ENCODE peak calls at places on chromosomes 16 and 17, in seven cellular contexts. C, M, I, V, D, U and K are unnamed samples.

GRCh38 chr17:44203731-44204452 is 4.2 kb upstream of the ATXN7L3 start:
- DNase-seq in C (peak), M (no peak), I (peak), V (peak), D (peak), U (peak), K (peak)

GRCh38 chr16:12573730-12574383 is 229.8 kb downstream of the CPPED1 start:
- DNase-seq in C (peak), M (no peak), I (peak), V (no peak), D (peak), U (peak), K (peak)

GRCh38 chr17:37824534-37825485 is 80.0 kb upstream of the HNF1B start:
- DNase-seq in C (peak), M (no peak), I (peak), V (peak), D (no peak), U (no peak), K (no peak)

GRCh38 chr17:83201206-83202001 is 122.0 kb downstream of the METRNL start:
- DNase-seq in C (no peak), M (no peak), I (no peak), V (no peak), D (no peak), U (no peak), K (no peak)

GRCh38 chr17:33056392-33057146 is 64.9 kb downstream of the SPACA3 start:
- DNase-seq in C (no peak), M (no peak), I (peak), V (no peak), D (no peak), U (no peak), K (no peak)

GRCh38 chr16:71443714-71444113 is 1.9 kb upstream of the TLE7 start:
- DNase-seq in C (no peak), M (no peak), I (no peak), V (no peak), D (no peak), U (no peak), K (no peak)

GRCh38 chr17:38577244-38577643 is 28.5 kb downstream of the SRCIN1 start:
- DNase-seq in C (no peak), M (no peak), I (no peak), V (no peak), D (no peak), U (no peak), K (no peak)

GRCh38 chr16:35631261-35631945 is 2172.0 kb downstream of the TP53TG3F start:
- DNase-seq in C (no peak), M (no peak), I (no peak), V (no peak), D (no peak), U (no peak), K (no peak)

GRCh38 chr17:13925579-13925978 is 143.7 kb upstream of the COX10 start:
- DNase-seq in C (no peak), M (no peak), I (no peak), V (no peak), D (no peak), U (no peak), K (no peak)

GRCh38 chr17:1039511-1040215 is 42.7 kb downstream of the TIMM22 start:
- DNase-seq in C (no peak), M (no peak), I (no peak), V (peak), D (peak), U (peak), K (no peak)

GRCh38 chr16:48206594-48207242 is 37.4 kb upstream of the LONP2 start:
- DNase-seq in C (no peak), M (no peak), I (no peak), V (peak), D (no peak), U (no peak), K (peak)

GRCh38 chr17:41689497-41690299 is 1.0 kb downstream of the EIF1 start:
- DNase-seq in C (peak), M (no peak), I (peak), V (peak), D (peak), U (no peak), K (peak)

GRCh38 chr16:51553910-51554309 is 402.8 kb upstream of the SALL1 start:
- DNase-seq in C (no peak), M (no peak), I (no peak), V (peak), D (no peak), U (no peak), K (no peak)

GRCh38 chr17:58326609-58327341 is 1.8 kb downstream of the TSPOAP1 start:
- DNase-seq in C (no peak), M (peak), I (no peak), V (no peak), D (no peak), U (no peak), K (no peak)

GRCh38 chr17:63395075-63395815 is 50.9 kb downstream of the CYB561 start:
- DNase-seq in C (no peak), M (no peak), I (no peak), V (no peak), D (no peak), U (no peak), K (no peak)

GRCh38 chr16:15493416-15494181 is 59.2 kb downstream of the BMERB1 start:
- DNase-seq in C (no peak), M (no peak), I (no peak), V (no peak), D (no peak), U (peak), K (no peak)

GRCh38 chr16:22419908-22420307 is 45.5 kb upstream of the CDR2 start:
- DNase-seq in C (no peak), M (no peak), I (no peak), V (no peak), D (no peak), U (no peak), K (no peak)

GRCh38 chr16:20976568-20976967 is 76.0 kb downstream of the LYRM1 start:
- DNase-seq in C (no peak), M (no peak), I (no peak), V (no peak), D (no peak), U (no peak), K (no peak)

GRCh38 chr17:41730479-41730878 is 4.0 kb downstream of the HAP1 start:
- DNase-seq in C (no peak), M (no peak), I (no peak), V (no peak), D (no peak), U (no peak), K (no peak)

GRCh38 chr16:19972111-19972510 is 87.5 kb upstream of the GPRC5B start:
- DNase-seq in C (peak), M (no peak), I (no peak), V (no peak), D (no peak), U (no peak), K (no peak)

GRCh38 chr16:81552743-81553079 is 108.1 kb downstream of the CMIP start:
- DNase-seq in C (no peak), M (no peak), I (no peak), V (no peak), D (no peak), U (no peak), K (no peak)
- TF ChIP-seq CTCF in C (no peak), M (no peak), I (no peak), V (peak), D (no peak), U (no peak), K (no peak)

DNA sequence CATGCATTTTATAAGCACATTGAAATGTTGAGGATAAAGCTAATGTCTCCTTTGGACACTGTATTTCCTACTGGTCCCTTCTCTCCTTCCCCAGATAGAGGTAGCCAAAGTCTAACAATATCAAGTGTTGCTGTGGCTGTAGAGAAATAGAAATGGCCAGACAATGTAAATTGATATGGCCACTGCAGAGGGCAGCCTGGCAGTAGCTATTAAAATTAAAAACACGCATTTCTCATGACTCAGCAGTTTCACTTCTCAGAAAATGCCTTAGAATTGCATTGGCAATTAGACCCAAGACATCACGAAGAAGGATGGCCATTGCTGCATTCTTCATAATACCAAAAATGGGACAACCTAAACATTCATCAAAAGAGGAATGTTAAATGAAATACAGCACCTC is 46.8 kb upstream of the MRTFB start:
- DNase-seq in C (no peak), M (no peak), I (no peak), V (no peak), D (no peak), U (no peak), K (no peak)
- TF ChIP-seq CTCF in C (no peak), M (no peak), I (no peak), V (no peak), D (no peak), U (no peak), K (no peak)

GRCh38 chr17:2303278-2304188 is at the start of the genes SMG6 and SRR:
- DNase-seq in C (peak), M (peak), I (peak), V (peak), D (peak), U (peak), K (peak)
- TF ChIP-seq CTCF in C (no peak), M (no peak), I (no peak), V (no peak), D (no peak), U (no peak), K (no peak)

GRCh38 chr16:66026211-66026610 is 340.3 kb upstream of the CDH5 start:
- DNase-seq in C (peak), M (no peak), I (peak), V (peak), D (no peak), U (no peak), K (no peak)
- TF ChIP-seq CTCF in C (peak), M (no peak), I (peak), V (peak), D (peak), U (no peak), K (no peak)

DNA sequence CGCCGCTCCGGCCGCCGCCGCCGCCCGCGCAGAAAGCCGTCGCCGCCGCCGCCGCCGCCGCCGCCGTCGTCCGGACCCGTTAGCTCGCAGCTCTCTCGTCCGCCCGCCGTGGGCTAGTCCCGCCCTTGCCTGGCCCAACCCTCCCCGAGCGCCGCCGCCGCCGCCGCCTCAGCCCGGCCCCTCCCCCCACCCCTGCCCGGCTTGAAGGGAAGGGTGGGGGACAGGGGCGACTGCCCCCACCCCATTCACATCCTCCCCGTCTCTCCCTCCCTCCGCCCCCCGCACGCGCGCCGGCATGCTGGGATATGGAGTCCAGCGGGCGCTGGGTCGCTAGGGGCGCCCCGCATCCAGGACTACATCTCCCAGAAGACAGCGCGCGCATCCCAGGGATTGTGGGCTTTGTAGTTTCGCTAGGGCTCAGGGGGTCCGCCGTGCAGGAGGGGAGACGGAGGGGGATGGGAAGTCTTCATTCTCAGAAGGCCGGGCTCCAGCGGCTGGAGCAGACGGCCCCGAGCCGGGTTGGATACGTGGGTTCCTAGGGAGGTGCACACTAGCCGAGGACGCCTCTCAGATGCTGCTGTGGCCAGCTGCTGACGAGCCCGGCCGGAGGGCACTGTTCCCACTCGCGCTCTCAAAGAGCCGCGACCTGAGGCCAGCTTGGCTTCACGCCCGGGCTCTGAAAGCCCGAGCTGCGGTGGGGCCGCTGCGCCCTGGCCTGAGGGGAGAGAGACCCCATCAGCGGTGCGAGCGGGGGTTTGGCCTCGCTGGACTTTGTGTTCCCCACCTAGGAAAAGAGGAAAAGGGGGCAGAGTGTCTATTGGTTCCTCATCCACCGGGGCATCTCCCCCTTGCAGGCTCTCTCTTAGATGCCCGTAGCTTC is at the start of gene ST3GAL2:
- DNase-seq in C (peak), M (peak), I (peak), V (peak), D (peak), U (peak), K (peak)
- TF ChIP-seq CTCF in C (no peak), M (no peak), I (peak), V (no peak), D (no peak), U (no peak), K (no peak)

GRCh38 chr16:87392823-87393679 is 915 bp downstream of the MAP1LC3B start:
- DNase-seq in C (peak), M (peak), I (peak), V (peak), D (peak), U (peak), K (peak)
- TF ChIP-seq CTCF in C (peak), M (peak), I (no peak), V (peak), D (no peak), U (peak), K (no peak)

GRCh38 chr16:75096730-75097129 is 19.9 kb downstream of the LDHD start:
- DNase-seq in C (no peak), M (no peak), I (peak), V (peak), D (no peak), U (peak), K (no peak)
- TF ChIP-seq CTCF in C (peak), M (no peak), I (peak), V (peak), D (peak), U (peak), K (no peak)

GRCh38 chr17:76367647-76368046 is 13.9 kb upstream of the PRPSAP1 start:
- DNase-seq in C (no peak), M (no peak), I (no peak), V (no peak), D (no peak), U (no peak), K (no peak)

GRCh38 chr17:76366247-76366646 is 12.5 kb upstream of the PRPSAP1 start:
- DNase-seq in C (no peak), M (no peak), I (no peak), V (no peak), D (no peak), U (no peak), K (no peak)

GRCh38 chr17:76368545-76368944 is 14.8 kb upstream of the PRPSAP1 start:
- DNase-seq in C (no peak), M (no peak), I (no peak), V (no peak), D (no peak), U (no peak), K (no peak)

GRCh38 chr17:76363107-76363801 is 9.5 kb upstream of the PRPSAP1 start:
- DNase-seq in C (no peak), M (no peak), I (no peak), V (no peak), D (no peak), U (no peak), K (no peak)

DNA sequence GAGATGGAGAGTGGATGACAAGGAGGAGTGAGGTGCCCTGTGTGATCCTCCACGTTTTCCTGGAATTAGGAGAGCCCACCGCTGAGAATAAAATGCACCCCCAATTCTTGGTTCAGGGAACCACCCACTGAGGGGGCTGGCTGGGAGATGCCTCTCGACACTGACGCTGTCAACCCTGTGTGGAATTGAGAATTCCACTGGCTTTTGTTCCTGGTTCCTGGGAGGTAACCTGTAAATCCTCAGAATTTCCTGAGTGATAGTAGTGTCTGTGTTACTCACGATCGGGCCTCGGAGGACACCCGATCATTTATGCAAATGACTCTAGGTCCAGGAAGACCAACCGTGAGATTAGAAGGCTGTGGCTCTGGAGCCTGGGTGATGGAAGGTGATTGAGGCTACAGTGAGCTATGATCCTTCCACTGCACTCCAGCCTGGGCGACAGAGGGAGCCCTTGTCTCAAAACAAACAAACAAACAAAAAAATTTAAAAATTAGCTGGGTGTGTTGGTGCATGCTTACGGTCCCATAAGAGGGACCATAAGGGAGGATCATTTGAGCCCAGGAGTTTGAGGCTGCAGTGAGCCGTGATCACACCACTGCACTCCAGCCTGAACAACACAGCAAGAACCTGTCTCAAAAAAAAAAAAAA is 11.7 kb upstream of the PRPSAP1 start:
- DNase-seq in C (no peak), M (no peak), I (no peak), V (peak), D (no peak), U (no peak), K (no peak)
- TF ChIP-seq CTCF in C (peak), M (peak), I (peak), V (peak), D (no peak), U (no peak), K (no peak)

GRCh38 chr17:47877368-47878034 is 18.5 kb upstream of the SP2 start:
- DNase-seq in C (no peak), M (no peak), I (no peak), V (no peak), D (no peak), U (no peak), K (no peak)
- TF ChIP-seq CTCF in C (no peak), M (no peak), I (no peak), V (no peak), D (no peak), U (no peak), K (no peak)

GRCh38 chr17:7281953-7282751 is 634 bp downstream of the SLC2A4 start:
- DNase-seq in C (peak), M (no peak), I (no peak), V (no peak), D (peak), U (peak), K (no peak)
- TF ChIP-seq CTCF in C (no peak), M (no peak), I (no peak), V (no peak), D (no peak), U (no peak), K (no peak)